ENCODE peak calls at places on chromosome 14, in ten cellular contexts. A, Y, D, V, Q, Z, W, M, F and B are unnamed samples.

GRCh38 chr14:102524026-102524450 is 14.5 kb upstream of the ANKRD9 start:
- DNase-seq in A (no peak), Y (no peak), D (no peak), V (no peak), Q (no peak), Z (no peak), W (no peak), M (no peak), F (no peak), B (no peak)

GRCh38 chr14:101037021-101037817 is 133.7 kb upstream of the RTL1 start:
- DNase-seq in A (no peak), Y (no peak), D (no peak), V (no peak), Q (no peak), Z (peak), W (no peak), M (no peak), F (no peak), B (no peak)

GRCh38 chr14:89805501-89805900 is 149.0 kb downstream of the EFCAB11 start:
- DNase-seq in A (no peak), Y (no peak), D (no peak), V (no peak), Q (no peak), Z (peak), W (no peak), M (no peak), F (no peak), B (no peak)

GRCh38 chr14:100906420-100906819 is 2.9 kb upstream of the RTL1 start:
- DNase-seq in A (no peak), Y (no peak), D (no peak), V (no peak), Q (no peak), Z (no peak), W (no peak), M (no peak), F (no peak), B (peak)

GRCh38 chr14:34502826-34503225 is 36.7 kb downstream of the EAPP start:
- DNase-seq in A (no peak), Y (no peak), D (no peak), V (no peak), Q (no peak), Z (peak), W (no peak), M (no peak), F (no peak), B (no peak)

GRCh38 chr14:104169765-104170113 is 31.4 kb downstream of the KIF26A start:
- DNase-seq in A (no peak), Y (no peak), D (no peak), V (no peak), Q (no peak), Z (no peak), W (no peak), M (no peak), F (no peak), B (no peak)

GRCh38 chr14:22980672-22981089 is 1.7 kb downstream of the AJUBA start:
- DNase-seq in A (no peak), Y (peak), D (no peak), V (peak), Q (no peak), Z (no peak), W (no peak), M (no peak), F (no peak), B (no peak)

GRCh38 chr14:35366048-35366428 is 38.5 kb downstream of the NFKBIA start:
- DNase-seq in A (no peak), Y (no peak), D (no peak), V (no peak), Q (no peak), Z (no peak), W (no peak), M (no peak), F (no peak), B (no peak)

GRCh38 chr14:55913324-55914035 is 204.7 kb upstream of the PELI2 start:
- DNase-seq in A (no peak), Y (no peak), D (no peak), V (no peak), Q (no peak), Z (peak), W (no peak), M (no peak), F (no peak), B (no peak)

GRCh38 chr14:48035836-48036235 is 360.4 kb upstream of the MDGA2 start:
- DNase-seq in A (no peak), Y (no peak), D (no peak), V (no peak), Q (no peak), Z (no peak), W (no peak), M (no peak), F (no peak), B (no peak)

GRCh38 chr14:105711841-105712460 is 185.6 kb downstream of the TMEM121 start:
- DNase-seq in A (no peak), Y (no peak), D (no peak), V (no peak), Q (no peak), Z (no peak), W (no peak), M (no peak), F (no peak), B (no peak)